ENCODE peak calls at places on chromosomes 4 and X, in ten cellular contexts. H is AG04450, Z is brain microvascular endothelial cell, N is cardiac muscle cell, U is HepG2, C is thoracic aorta, E is OCI-LY7, S is cardiac fibroblast, J is GM23338, Y is pancreas. V is an unnamed sample.
A peak's percentile ranks its signal among the peaks of the same experiment; 100 is the strongest.

GRCh38 chrX:132043977-132044376 is 20.9 kb downstream of the STK26 start:
- DNase-seq in H (no peak), Z (no peak), N (no peak), U (no peak), C (no peak), E (no peak), S (no peak), J (no peak), Y (no peak), V (no peak)

GRCh38 chr4:108536577-108536976 is 83.8 kb upstream of the RPL34 start:
- DNase-seq in H (no peak), Z (no peak), N (no peak), U (no peak), C (no peak), E (no peak), S (peak; percentile 62), J (no peak), Y (no peak), V (peak; percentile 79)

GRCh38 chrX:137425273-137425902 is 140.5 kb upstream of the ZIC3 start:
- DNase-seq in H (no peak), Z (no peak), N (peak; percentile 5), U (no peak), C (no peak), E (no peak), S (no peak), J (peak; percentile 31), Y (no peak), V (no peak)

GRCh38 chr4:88320174-88320779 is 35.9 kb upstream of the PPM1K start:
- DNase-seq in H (no peak), Z (peak; percentile 20), N (no peak), U (no peak), C (no peak), E (peak; percentile 85), S (peak; percentile 20), J (peak; percentile 1), Y (no peak), V (peak; percentile 48)

GRCh38 chr4:168475745-168476144 is 4.5 kb downstream of the DDX60L start:
- DNase-seq in H (no peak), Z (no peak), N (peak; percentile 42), U (no peak), C (no peak), E (no peak), S (peak; percentile 35), J (peak; percentile 63), Y (no peak), V (peak; percentile 65)

GRCh38 chrX:42025861-42026260 is 102.5 kb upstream of the CASK start:
- DNase-seq in H (no peak), Z (no peak), N (no peak), U (no peak), C (no peak), E (no peak), S (peak; percentile 3), J (no peak), Y (no peak), V (no peak)

GRCh38 chrX:129701624-129702069 is 37.1 kb upstream of the XPNPEP2 start:
- DNase-seq in H (no peak), Z (peak; percentile 6), N (no peak), U (no peak), C (peak; percentile 20), E (no peak), S (peak; percentile 64), J (no peak), Y (no peak), V (no peak)

GRCh38 chr4:5982156-5982973 is 35.9 kb downstream of the C4orf50 start:
- DNase-seq in H (no peak), Z (no peak), N (no peak), U (no peak), C (no peak), E (no peak), S (no peak), J (no peak), Y (no peak), V (no peak)

GRCh38 chrX:4379071-4379470 is 665.6 kb upstream of the PRKX start:
- DNase-seq in H (no peak), Z (no peak), N (no peak), U (no peak), C (no peak), E (no peak), S (no peak), J (no peak), Y (no peak), V (peak; percentile 79)

GRCh38 chrX:41522071-41522470 is 74.9 kb downstream of the NYX start:
- DNase-seq in H (no peak), Z (no peak), N (peak; percentile 32), U (no peak), C (no peak), E (no peak), S (no peak), J (no peak), Y (peak; percentile 16), V (peak; percentile 5)

GRCh38 chr4:147596377-147596776 is 20.8 kb upstream of the TMEM184C start:
- DNase-seq in H (no peak), Z (no peak), N (no peak), U (no peak), C (no peak), E (no peak), S (no peak), J (no peak), Y (no peak), V (peak; percentile 57)

GRCh38 chr4:72302981-72303704 is 265.9 kb downstream of the ADAMTS3 start:
- DNase-seq in H (peak; percentile 16), Z (peak; percentile 35), N (peak; percentile 70), U (peak; percentile 34), C (no peak), E (peak; percentile 52), S (peak; percentile 65), J (peak; percentile 82), Y (peak; percentile 46), V (peak; percentile 52)

GRCh38 chr4:113677333-113677732 is 84.2 kb downstream of the CAMK2D start:
- DNase-seq in H (no peak), Z (no peak), N (no peak), U (no peak), C (no peak), E (peak; percentile 51), S (no peak), J (no peak), Y (no peak), V (no peak)

GRCh38 chrX:123859409-123859827 is 435 bp upstream of the XIAP start:
- DNase-seq in H (no peak), Z (no peak), N (no peak), U (no peak), C (no peak), E (peak; percentile 76), S (no peak), J (peak; percentile 86), Y (no peak), V (peak; percentile 66)

GRCh38 chr4:101753702-101754101 is 36.8 kb upstream of the BANK1 start:
- DNase-seq in H (no peak), Z (no peak), N (no peak), U (no peak), C (no peak), E (no peak), S (peak; percentile 63), J (no peak), Y (no peak), V (peak; percentile 51)

GRCh38 chr4:147747787-147748454 is 16.0 kb downstream of the ARHGAP10 start:
- DNase-seq in H (no peak), Z (no peak), N (no peak), U (no peak), C (no peak), E (no peak), S (no peak), J (no peak), Y (peak; percentile 36), V (no peak)

GRCh38 chr4:43757147-43757546 is 691.5 kb downstream of the KCTD8 start:
- DNase-seq in H (no peak), Z (no peak), N (no peak), U (no peak), C (no peak), E (no peak), S (no peak), J (peak; percentile 18), Y (peak; percentile 37), V (peak; percentile 72)
- H3K4me3 ChIP-seq in H (no peak overlapping the region), Z (no peak overlapping the region), N (no peak overlapping the region), U (no peak overlapping the region), C (no peak overlapping the region), E (no peak overlapping the region), S (no peak overlapping the region), J (no peak overlapping the region), Y (no peak overlapping the region), V (no peak overlapping the region)

DNA sequence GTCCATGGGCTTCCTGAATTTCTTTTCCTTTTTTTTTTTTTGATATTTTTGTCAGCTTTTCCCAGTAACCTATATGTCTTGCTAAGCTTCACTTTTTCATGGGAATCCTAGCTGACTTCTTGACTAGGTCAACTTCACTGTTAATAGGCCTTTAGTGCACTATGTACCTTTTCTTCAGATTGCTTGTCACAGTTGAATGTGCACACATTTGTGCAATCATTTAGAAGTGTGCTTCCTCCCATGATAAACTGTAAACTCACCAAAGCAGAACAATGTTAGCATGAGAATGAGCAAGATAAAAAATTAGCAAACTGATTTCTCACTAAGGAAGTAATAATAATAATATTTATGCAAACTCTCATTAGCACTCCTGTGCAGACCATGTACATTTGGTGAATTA is 173.2 kb downstream of the PABPC4L start:
- DNase-seq in H (no peak), Z (no peak), N (no peak), U (no peak), C (no peak), E (no peak), S (no peak), J (no peak), Y (no peak), V (peak; percentile 23)
- TF ChIP-seq CTCF in H (no peak), Z (no peak), N (no peak), U (no peak), C (no peak), E (no peak), S (no peak), J (no peak), Y (no peak), V (no peak)

GRCh38 chrX:71629467-71629866 is 11.2 kb upstream of the CXCR3 start:
- DNase-seq in H (no peak), Z (no peak), N (no peak), U (no peak), C (no peak), E (peak; percentile 61), S (no peak), J (no peak), Y (no peak), V (no peak)
- H3K4me3 ChIP-seq in H (no peak overlapping the region), Z (no peak overlapping the region), N (no peak overlapping the region), U (no peak overlapping the region), C (no peak overlapping the region), E (peak overlapping the region; percentile 46), S (no peak overlapping the region), J (no peak overlapping the region), Y (no peak overlapping the region), V (no peak overlapping the region)

DNA sequence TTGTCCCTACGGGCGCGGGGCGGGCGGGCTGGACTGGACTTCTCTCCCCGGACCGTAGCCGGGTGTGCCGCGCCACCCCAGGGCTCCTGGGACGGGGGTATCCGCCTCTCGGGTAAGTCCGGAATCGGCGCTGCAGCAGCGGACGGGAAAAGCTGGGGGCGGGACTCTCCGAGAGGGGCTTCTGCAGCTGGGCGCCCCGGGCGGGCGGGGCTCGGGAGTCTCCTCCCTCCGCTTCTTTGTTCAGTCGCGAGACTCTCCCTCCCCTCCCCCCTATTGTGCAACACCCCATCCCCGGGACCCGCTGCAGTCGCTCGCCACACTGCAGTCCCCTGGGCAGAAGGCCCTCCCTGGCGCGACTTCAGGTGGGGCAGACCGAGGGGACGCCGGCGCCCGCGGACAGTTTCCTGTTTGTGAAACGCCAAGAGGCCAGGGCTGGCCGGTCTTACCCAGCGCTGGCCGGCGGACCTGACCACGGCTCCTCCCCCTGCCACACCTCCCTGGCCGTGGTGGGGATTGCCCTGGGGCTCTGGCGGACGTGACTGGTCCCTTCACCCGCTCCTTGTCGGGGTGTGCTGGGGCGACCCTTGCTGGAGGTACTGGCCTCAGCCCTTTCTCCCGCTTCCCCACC is 966 bp downstream of the CCNG2 start:
- DNase-seq in H (peak; percentile 65), Z (peak; percentile 89), N (peak; percentile 94), U (peak; percentile 78), C (peak; percentile 53), E (peak; percentile 89), S (peak; percentile 89), J (peak; percentile 95), Y (peak; percentile 76), V (peak; percentile 80)
- TF ChIP-seq CTCF in H (no peak), Z (no peak), N (no peak), U (peak; percentile 48), C (peak; percentile 17), E (peak; percentile 51), S (no peak), J (no peak), Y (no peak), V (no peak)

V was measured in epithelial cell of esophagus.